ENCODE peak calls at places on chromosomes 13 and 19, in nine cellular contexts. P is fibroblast of the aortic adventitia, R is heart left ventricle, T is astrocyte of the spinal cord, F is tibial nerve, E is stomach, D is adrenal gland, L is A673, G is cardiac fibroblast. S is an unnamed sample.

GRCh38 chr13:111468037-111468959 is 147.9 kb downstream of the TEX29 start:
- DNase-seq in F (no peak), G (no peak), P (no peak), L (no peak), E (no peak), R (no peak), D (no peak), T (no peak), S (no peak)

GRCh38 chr19:57813919-57814504 is 701 bp downstream of the ZNF552 start:
- DNase-seq in L (no peak), R (no peak), T (no peak), E (no peak), D (no peak), F (no peak), G (no peak), P (no peak), S (peak; percentile 27)

GRCh38 chr19:14138576-14139265 is 2.3 kb upstream of the ASF1B start:
- DNase-seq in E (no peak), G (peak; percentile 57), R (peak; percentile 67), F (no peak), P (peak; percentile 48), L (no peak), T (peak; percentile 47), D (no peak), S (peak; percentile 82)

GRCh38 chr19:6947745-6948144 is 60.4 kb downstream of the ADGRE1 start:
- DNase-seq in D (no peak), T (no peak), P (peak; percentile 11), R (peak; percentile 26), F (no peak), G (peak; percentile 86), E (no peak), L (peak; percentile 89), S (no peak)

GRCh38 chr19:27657271-27658051 is 1555.5 kb downstream of the UQCRFS1 start:
- DNase-seq in T (no peak), L (no peak), G (no peak), D (no peak), E (peak; percentile 7), F (no peak), P (no peak), R (no peak), S (no peak)

GRCh38 chr19:35545855-35546381 is 492 bp downstream of the TMEM147 start:
- DNase-seq in F (no peak), T (no peak), E (peak; percentile 42), P (no peak), R (peak; percentile 46), G (peak; percentile 26), D (peak; percentile 49), L (peak; percentile 47), S (peak; percentile 62)

GRCh38 chr19:40298026-40298425 is 12.9 kb upstream of the AKT2 start:
- DNase-seq in E (no peak), D (no peak), P (no peak), R (no peak), L (no peak), G (no peak), T (no peak), F (no peak), S (no peak)

GRCh38 chr19:35987571-35987896 is 7.5 kb upstream of the SDHAF1 start:
- DNase-seq in G (no peak), E (no peak), F (no peak), P (no peak), T (no peak), D (no peak), L (no peak), R (no peak), S (no peak)

GRCh38 chr19:1172353-1173159 is 1.5 kb downstream of the SBNO2 start:
- DNase-seq in D (peak; percentile 94), E (peak; percentile 63), R (peak; percentile 76), P (peak; percentile 65), L (peak; percentile 79), G (peak; percentile 64), F (no peak), T (peak; percentile 41), S (peak; percentile 85)

GRCh38 chr13:102233566-102234208 is 168.2 kb downstream of the FGF14 start:
- DNase-seq in E (no peak), P (no peak), F (no peak), G (peak; percentile 44), R (no peak), L (no peak), T (no peak), D (no peak), S (no peak)

GRCh38 chr13:110517505-110518149 is 43.9 kb downstream of the RAB20 start:
- DNase-seq in E (no peak), D (no peak), R (no peak), T (no peak), F (no peak), G (peak; percentile 50), L (no peak), P (peak; percentile 58), S (no peak)

GRCh38 chr19:46181386-46181774 is 33.3 kb downstream of the IGFL2 start:
- DNase-seq in L (peak; percentile 35), G (peak; percentile 78), T (peak; percentile 38), P (peak; percentile 47), R (no peak), F (no peak), D (no peak), E (no peak), S (peak; percentile 23)

GRCh38 chr13:76622336-76623045 is 263.7 kb downstream of the KCTD12 start:
- DNase-seq in E (no peak), R (no peak), G (peak; percentile 58), P (peak; percentile 30), T (no peak), D (no peak), L (no peak), F (peak; percentile 36), S (no peak)

GRCh38 chr13:100301418-100301817 is 212.5 kb downstream of the PCCA start:
- DNase-seq in D (peak; percentile 44), G (peak; percentile 6), L (peak; percentile 89), P (no peak), R (no peak), E (no peak), F (no peak), T (no peak), S (peak; percentile 75)

GRCh38 chr19:18699403-18700054 is 16.0 kb downstream of the CRTC1 start:
- DNase-seq in T (no peak), F (no peak), E (no peak), L (no peak), G (no peak), R (no peak), P (no peak), D (no peak), S (no peak)

GRCh38 chr13:101799196-101799595 is 346.7 kb downstream of the ITGBL1 start:
- DNase-seq in G (no peak), D (no peak), R (no peak), L (no peak), F (no peak), E (no peak), P (no peak), T (no peak), S (no peak)

DNA sequence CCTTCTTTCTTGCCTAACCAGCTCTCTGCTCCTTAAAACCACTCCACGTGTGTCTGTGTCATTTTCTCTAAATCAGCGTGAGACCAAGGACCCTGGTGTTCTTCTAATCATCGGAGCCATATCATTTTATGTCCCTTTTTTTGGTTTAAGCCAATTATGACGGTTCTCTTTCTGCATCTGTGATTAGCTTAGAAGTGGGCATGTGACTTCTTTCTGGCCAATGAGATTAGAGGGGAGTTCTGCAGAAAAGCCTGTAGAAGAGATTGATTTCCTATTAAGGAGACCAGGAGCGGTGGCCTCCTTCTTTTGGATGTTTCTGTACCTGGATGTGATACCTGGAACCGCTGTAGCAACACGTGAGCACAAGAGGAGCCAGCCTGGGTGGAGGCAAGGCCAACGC is 97.5 kb upstream of the PABPC3 start:
- DNase-seq in E (no peak), F (no peak), T (no peak), D (no peak), P (no peak), L (no peak), R (no peak), G (no peak), S (no peak)
- TF ChIP-seq CTCF in E (no peak), F (no peak), T (no peak), D (no peak), P (no peak), L (no peak), R (no peak), G (no peak), S (no peak)

GRCh38 chr19:2221918-2222317 is 14.2 kb downstream of the PLEKHJ1 start:
- DNase-seq in R (no peak), E (no peak), T (no peak), P (no peak), F (no peak), L (peak; percentile 28), G (no peak), D (no peak), S (no peak)
- TF ChIP-seq CTCF in R (no peak), E (no peak), T (peak; percentile 38), P (peak; percentile 24), F (peak; percentile 24), L (peak; percentile 42), G (peak; percentile 9), D (no peak), S (no peak)

GRCh38 chr13:60851378-60851777 is 454.4 kb downstream of the TDRD3 start:
- DNase-seq in R (no peak), G (no peak), D (no peak), E (no peak), F (no peak), L (no peak), P (no peak), T (no peak), S (no peak)
- TF ChIP-seq CTCF in R (no peak), G (no peak), D (no peak), E (no peak), F (no peak), L (no peak), P (no peak), T (no peak), S (no peak)

GRCh38 chr13:38944219-38944618 is 46.4 kb downstream of the STOML3 start:
- DNase-seq in P (no peak), F (no peak), E (no peak), T (no peak), R (no peak), D (no peak), L (no peak), G (no peak), S (no peak)

GRCh38 chr13:38941353-38941945 is 49.2 kb downstream of the STOML3 start:
- DNase-seq in E (no peak), G (peak; percentile 27), R (no peak), P (no peak), L (no peak), T (peak; percentile 4), F (no peak), D (no peak), S (no peak)

GRCh38 chr13:38947049-38947448 is 43.6 kb downstream of the STOML3 start:
- DNase-seq in F (no peak), T (no peak), R (no peak), D (no peak), P (no peak), L (no peak), G (no peak), E (no peak), S (no peak)

GRCh38 chr13:38943231-38943630 is 47.4 kb downstream of the STOML3 start:
- DNase-seq in L (no peak), D (no peak), P (no peak), E (no peak), T (no peak), F (no peak), G (no peak), R (no peak), S (no peak)
- TF ChIP-seq CTCF in L (no peak), D (no peak), P (no peak), E (no peak), T (no peak), F (no peak), G (no peak), R (no peak), S (no peak)